ENCODE peak calls at places on chromosomes 7 and 10, in four cellular contexts. One of them, this sample, is unnamed.

GRCh38 chr7:33893377-33893776 is 12.0 kb upstream of the BMPER start:
- DNase-seq in stimulated activated CD8-positive, alpha-beta memory T cell treated with anti-CD3 and anti-CD28 coated beads, Interleukin-12 subunit alpha, Interleukin-12 subunit beta, amount 100 ng/mL, for 4 hours: no peak
- DNase-seq in myocyte: peak; percentile 96
- DNase-seq in stimulated activated CD4-positive, alpha-beta T cell treated with anti-CD3 and anti-CD28 coated beads, TNF-alpha, amount 100 ng/mL, for 1 hour: no peak
- DNase-seq in this sample: no peak

GRCh38 chr10:8059191-8059936 is 4.9 kb downstream of the GATA3 start:
- DNase-seq in stimulated activated CD8-positive, alpha-beta memory T cell treated with anti-CD3 and anti-CD28 coated beads, Interleukin-12 subunit alpha, Interleukin-12 subunit beta, amount 100 ng/mL, for 4 hours: no peak
- DNase-seq in myocyte: no peak
- DNase-seq in stimulated activated CD4-positive, alpha-beta T cell treated with anti-CD3 and anti-CD28 coated beads, TNF-alpha, amount 100 ng/mL, for 1 hour: no peak
- DNase-seq in this sample: peak; percentile 22

GRCh38 chr10:21191512-21191911 is 294.4 kb upstream of the NEBL start:
- DNase-seq in stimulated activated CD4-positive, alpha-beta T cell treated with anti-CD3 and anti-CD28 coated beads, TNF-alpha, amount 100 ng/mL, for 1 hour: no peak
- DNase-seq in stimulated activated CD8-positive, alpha-beta memory T cell treated with anti-CD3 and anti-CD28 coated beads, Interleukin-12 subunit alpha, Interleukin-12 subunit beta, amount 100 ng/mL, for 4 hours: no peak
- DNase-seq in myocyte: no peak
- DNase-seq in this sample: no peak

GRCh38 chr7:152617056-152617455 is 58.9 kb downstream of the XRCC2 start:
- DNase-seq in myocyte: no peak
- DNase-seq in stimulated activated CD4-positive, alpha-beta T cell treated with anti-CD3 and anti-CD28 coated beads, TNF-alpha, amount 100 ng/mL, for 1 hour: no peak
- DNase-seq in stimulated activated CD8-positive, alpha-beta memory T cell treated with anti-CD3 and anti-CD28 coated beads, Interleukin-12 subunit alpha, Interleukin-12 subunit beta, amount 100 ng/mL, for 4 hours: no peak
- DNase-seq in this sample: no peak

GRCh38 chr10:84267503-84268126 is 22.8 kb downstream of the RGR start:
- DNase-seq in stimulated activated CD4-positive, alpha-beta T cell treated with anti-CD3 and anti-CD28 coated beads, TNF-alpha, amount 100 ng/mL, for 1 hour: no peak
- DNase-seq in myocyte: peak; percentile 57
- DNase-seq in stimulated activated CD8-positive, alpha-beta memory T cell treated with anti-CD3 and anti-CD28 coated beads, Interleukin-12 subunit alpha, Interleukin-12 subunit beta, amount 100 ng/mL, for 4 hours: peak; percentile 23
- DNase-seq in this sample: peak; percentile 94

GRCh38 chr10:34121974-34122282 is 693.2 kb downstream of the PARD3 start:
- DNase-seq in myocyte: no peak
- DNase-seq in stimulated activated CD8-positive, alpha-beta memory T cell treated with anti-CD3 and anti-CD28 coated beads, Interleukin-12 subunit alpha, Interleukin-12 subunit beta, amount 100 ng/mL, for 4 hours: no peak
- DNase-seq in stimulated activated CD4-positive, alpha-beta T cell treated with anti-CD3 and anti-CD28 coated beads, TNF-alpha, amount 100 ng/mL, for 1 hour: no peak
- DNase-seq in this sample: peak; percentile 31

GRCh38 chr7:132750530-132751281 is 174.4 kb upstream of the PLXNA4 start:
- DNase-seq in stimulated activated CD8-positive, alpha-beta memory T cell treated with anti-CD3 and anti-CD28 coated beads, Interleukin-12 subunit alpha, Interleukin-12 subunit beta, amount 100 ng/mL, for 4 hours: no peak
- DNase-seq in myocyte: no peak
- DNase-seq in stimulated activated CD4-positive, alpha-beta T cell treated with anti-CD3 and anti-CD28 coated beads, TNF-alpha, amount 100 ng/mL, for 1 hour: no peak
- DNase-seq in this sample: no peak

GRCh38 chr7:85664341-85664740 is 477.5 kb upstream of the SEMA3D start:
- DNase-seq in stimulated activated CD8-positive, alpha-beta memory T cell treated with anti-CD3 and anti-CD28 coated beads, Interleukin-12 subunit alpha, Interleukin-12 subunit beta, amount 100 ng/mL, for 4 hours: no peak
- DNase-seq in myocyte: no peak
- DNase-seq in stimulated activated CD4-positive, alpha-beta T cell treated with anti-CD3 and anti-CD28 coated beads, TNF-alpha, amount 100 ng/mL, for 1 hour: no peak
- DNase-seq in this sample: no peak

GRCh38 chr10:118983263-118983662 is 46.3 kb upstream of the NANOS1 start:
- DNase-seq in myocyte: peak; percentile 88
- DNase-seq in stimulated activated CD8-positive, alpha-beta memory T cell treated with anti-CD3 and anti-CD28 coated beads, Interleukin-12 subunit alpha, Interleukin-12 subunit beta, amount 100 ng/mL, for 4 hours: no peak
- DNase-seq in stimulated activated CD4-positive, alpha-beta T cell treated with anti-CD3 and anti-CD28 coated beads, TNF-alpha, amount 100 ng/mL, for 1 hour: no peak
- DNase-seq in this sample: no peak

GRCh38 chr10:108862691-108863350 is 1060.5 kb downstream of the XPNPEP1 start:
- DNase-seq in stimulated activated CD8-positive, alpha-beta memory T cell treated with anti-CD3 and anti-CD28 coated beads, Interleukin-12 subunit alpha, Interleukin-12 subunit beta, amount 100 ng/mL, for 4 hours: no peak
- DNase-seq in myocyte: no peak
- DNase-seq in stimulated activated CD4-positive, alpha-beta T cell treated with anti-CD3 and anti-CD28 coated beads, TNF-alpha, amount 100 ng/mL, for 1 hour: no peak
- DNase-seq in this sample: no peak

GRCh38 chr10:32328499-32328898 is 18.5 kb downstream of the EPC1 start:
- DNase-seq in stimulated activated CD4-positive, alpha-beta T cell treated with anti-CD3 and anti-CD28 coated beads, TNF-alpha, amount 100 ng/mL, for 1 hour: no peak
- DNase-seq in stimulated activated CD8-positive, alpha-beta memory T cell treated with anti-CD3 and anti-CD28 coated beads, Interleukin-12 subunit alpha, Interleukin-12 subunit beta, amount 100 ng/mL, for 4 hours: no peak
- DNase-seq in myocyte: no peak
- DNase-seq in this sample: peak; percentile 34

GRCh38 chr7:48237354-48237753 is 66.1 kb downstream of the ABCA13 start:
- DNase-seq in stimulated activated CD8-positive, alpha-beta memory T cell treated with anti-CD3 and anti-CD28 coated beads, Interleukin-12 subunit alpha, Interleukin-12 subunit beta, amount 100 ng/mL, for 4 hours: no peak
- DNase-seq in myocyte: no peak
- DNase-seq in stimulated activated CD4-positive, alpha-beta T cell treated with anti-CD3 and anti-CD28 coated beads, TNF-alpha, amount 100 ng/mL, for 1 hour: no peak
- DNase-seq in this sample: no peak

GRCh38 chr10:271201-271600 is 135.9 kb downstream of the ZMYND11 start:
- DNase-seq in stimulated activated CD8-positive, alpha-beta memory T cell treated with anti-CD3 and anti-CD28 coated beads, Interleukin-12 subunit alpha, Interleukin-12 subunit beta, amount 100 ng/mL, for 4 hours: no peak
- DNase-seq in stimulated activated CD4-positive, alpha-beta T cell treated with anti-CD3 and anti-CD28 coated beads, TNF-alpha, amount 100 ng/mL, for 1 hour: no peak
- DNase-seq in myocyte: no peak
- DNase-seq in this sample: no peak

GRCh38 chr7:111753968-111754367 is 191.7 kb upstream of the IMMP2L start:
- DNase-seq in stimulated activated CD8-positive, alpha-beta memory T cell treated with anti-CD3 and anti-CD28 coated beads, Interleukin-12 subunit alpha, Interleukin-12 subunit beta, amount 100 ng/mL, for 4 hours: no peak
- DNase-seq in stimulated activated CD4-positive, alpha-beta T cell treated with anti-CD3 and anti-CD28 coated beads, TNF-alpha, amount 100 ng/mL, for 1 hour: no peak
- DNase-seq in myocyte: no peak
- DNase-seq in this sample: no peak

GRCh38 chr7:50303894-50304157 is 690 bp upstream of the IKZF1 start:
- DNase-seq in stimulated activated CD4-positive, alpha-beta T cell treated with anti-CD3 and anti-CD28 coated beads, TNF-alpha, amount 100 ng/mL, for 1 hour: no peak
- DNase-seq in myocyte: no peak
- DNase-seq in stimulated activated CD8-positive, alpha-beta memory T cell treated with anti-CD3 and anti-CD28 coated beads, Interleukin-12 subunit alpha, Interleukin-12 subunit beta, amount 100 ng/mL, for 4 hours: no peak
- DNase-seq in this sample: no peak

GRCh38 chr10:5976689-5977470 is 463 bp downstream of the IL15RA start:
- DNase-seq in stimulated activated CD4-positive, alpha-beta T cell treated with anti-CD3 and anti-CD28 coated beads, TNF-alpha, amount 100 ng/mL, for 1 hour: no peak
- DNase-seq in stimulated activated CD8-positive, alpha-beta memory T cell treated with anti-CD3 and anti-CD28 coated beads, Interleukin-12 subunit alpha, Interleukin-12 subunit beta, amount 100 ng/mL, for 4 hours: peak; percentile 22
- DNase-seq in myocyte: peak; percentile 31
- DNase-seq in this sample: peak; percentile 73